ENCODE peak calls at places on chromosomes 4 and X, in nine cellular contexts. F is GM23248; G is tibial nerve; P is tibial artery; W is lower lobe of right lung; D is neural progenitor cell; I is prostate gland; R is CD4-positive, CD25-positive, alpha-beta regulatory T cell; Q is Panc1. E is an unnamed sample. For H3K36me3 and H3K27me3, the result is how much of the 10 kb centered on the place peaks cover.

GRCh38 chr4:113978561-113979156 is 788 bp downstream of the ARSJ start:
- DNase-seq in F (peak), G (no peak), P (no peak), W (no peak), D (peak), I (peak), R (no peak), Q (no peak), E (no peak)

GRCh38 chr4:53640576-53641459 is 49.5 kb upstream of the LNX1 start:
- DNase-seq in F (no peak), G (no peak), P (no peak), W (peak), D (peak), I (peak), R (no peak), Q (no peak), E (peak)

GRCh38 chr4:39469429-39470077 is 10.7 kb downstream of the LIAS start:
- DNase-seq in F (peak), G (peak), P (peak), W (no peak), D (peak), I (peak), R (peak), Q (peak), E (peak)

GRCh38 chrX:142251202-142251601 is 46.1 kb upstream of the MAGEC2 start:
- DNase-seq in F (no peak), G (no peak), P (no peak), W (no peak), D (no peak), I (no peak), R (no peak), Q (no peak), E (peak)

GRCh38 chr4:184444215-184444952 is 30.0 kb downstream of the IRF2 start:
- DNase-seq in F (no peak), G (no peak), P (no peak), W (no peak), D (no peak), I (no peak), R (no peak), Q (no peak), E (no peak)

GRCh38 chr4:74659576-74660411 is 134.5 kb downstream of the BTC start:
- DNase-seq in F (peak), G (no peak), P (no peak), W (no peak), D (no peak), I (peak), R (no peak), Q (peak), E (peak)

GRCh38 chr4:129394635-129395034 is 298.7 kb downstream of the C4orf33 start:
- DNase-seq in F (no peak), G (no peak), P (no peak), W (no peak), D (no peak), I (no peak), R (no peak), Q (no peak), E (no peak)

GRCh38 chr4:77861500-77861899 is 1.1 kb upstream of the MRPL1 start:
- DNase-seq in F (peak), G (no peak), P (no peak), W (no peak), D (no peak), I (no peak), R (peak), Q (no peak), E (no peak)

GRCh38 chrX:18885317-18886004 is 98.5 kb downstream of the PHKA2 start:
- DNase-seq in F (peak), G (no peak), P (peak), W (no peak), D (no peak), I (no peak), R (peak), Q (no peak), E (no peak)

GRCh38 chr4:13656569-13656988 is 29.1 kb upstream of the BOD1L1 start:
- DNase-seq in F (peak), G (peak), P (no peak), W (peak), D (peak), I (peak), R (peak), Q (peak), E (no peak)

GRCh38 chrX:1750267-1750666 is 135.4 kb downstream of the ASMT start:
- DNase-seq in F (no peak), G (no peak), P (no peak), W (no peak), D (no peak), I (no peak), R (no peak), Q (no peak), E (peak)

GRCh38 chrX:53695901-53696300 is 9.4 kb upstream of the HUWE1 start:
- DNase-seq in F (no peak), G (no peak), P (no peak), W (no peak), D (peak), I (no peak), R (no peak), Q (no peak), E (no peak)

GRCh38 chr4:152090543-152090942 is 329.7 kb upstream of the GATB start:
- DNase-seq in F (no peak), G (no peak), P (no peak), W (no peak), D (no peak), I (no peak), R (peak), Q (no peak), E (peak)

GRCh38 chr4:10093801-10094552 is 22.6 kb downstream of the WDR1 start:
- DNase-seq in F (peak), G (no peak), P (no peak), W (peak), D (no peak), I (no peak), R (no peak), Q (no peak), E (no peak)
- H3K36me3 ChIP-seq in F (under half), G (half or more), P (half or more), W (half or more), D (under half), I (under half), R (half or more), Q (under half), E (half or more)

GRCh38 chr4:156693557-156693956 is 278.0 kb downstream of the PDGFC start:
- DNase-seq in F (no peak), G (no peak), P (no peak), W (no peak), D (no peak), I (no peak), R (no peak), Q (no peak), E (no peak)

GRCh38 chr4:156694413-156694812 is 277.2 kb downstream of the PDGFC start:
- DNase-seq in F (no peak), G (no peak), P (no peak), W (no peak), D (no peak), I (no peak), R (no peak), Q (no peak), E (no peak)

GRCh38 chr4:156686120-156686519 is 285.5 kb downstream of the PDGFC start:
- DNase-seq in F (peak), G (no peak), P (no peak), W (no peak), D (no peak), I (no peak), R (no peak), Q (no peak), E (peak)

GRCh38 chr4:156695163-156695562 is 276.4 kb downstream of the PDGFC start:
- DNase-seq in F (no peak), G (no peak), P (no peak), W (no peak), D (no peak), I (no peak), R (no peak), Q (no peak), E (no peak)

DNA sequence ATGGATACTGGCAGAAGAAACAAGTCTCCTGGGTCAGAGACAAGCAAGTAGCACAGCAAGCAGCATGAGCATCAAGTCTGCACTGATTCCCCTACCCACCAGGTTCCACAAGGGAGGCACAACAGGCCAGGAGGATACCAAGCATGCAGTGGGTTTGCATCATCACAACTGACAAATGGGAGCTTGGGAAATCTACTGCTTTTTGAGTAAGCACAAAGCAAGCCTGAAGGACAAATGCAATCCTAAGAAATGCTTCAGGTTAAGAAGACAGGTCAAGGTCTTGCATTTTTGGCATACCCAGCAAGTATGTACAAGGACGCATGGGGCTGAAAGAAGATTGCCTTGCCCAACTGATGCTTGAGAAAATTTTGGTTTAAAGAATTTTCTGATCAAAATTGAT is 279.6 kb downstream of the PDGFC start:
- DNase-seq in F (no peak), G (no peak), P (no peak), W (no peak), D (no peak), I (no peak), R (no peak), Q (no peak), E (no peak)
- H3K27me3 ChIP-seq in F (under half), G (under half), P (under half), W (under half), D (under half), I (under half), R (under half), Q (under half), E (under half)

DNA sequence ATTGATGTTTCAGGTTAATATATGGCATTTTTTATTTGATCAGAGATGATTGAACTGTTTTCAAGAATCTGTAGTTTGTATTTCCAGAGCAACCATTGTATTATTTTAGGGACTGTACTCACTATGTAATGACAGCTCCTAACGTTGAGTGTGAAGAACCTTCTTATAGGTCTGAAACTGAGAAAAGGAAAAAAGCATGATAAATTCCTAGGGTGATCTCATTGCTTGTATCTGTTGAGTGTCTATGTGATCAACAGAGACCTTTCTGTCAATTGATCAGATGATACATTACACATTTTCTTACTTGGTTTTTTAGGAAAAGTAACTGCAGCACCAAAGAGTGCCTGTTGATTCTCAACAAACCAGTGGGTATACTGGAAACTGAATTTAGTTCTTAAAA is 40.2 kb downstream of the SEC24B start:
- DNase-seq in F (no peak), G (no peak), P (no peak), W (no peak), D (no peak), I (no peak), R (no peak), Q (no peak), E (no peak)
- H3K36me3 ChIP-seq in F (under half), G (under half), P (under half), W (under half), D (under half), I (under half), R (under half), Q (under half), E (under half)

GRCh38 chrX:100408643-100409315 is 1.3 kb downstream of the PCDH19 start:
- DNase-seq in F (no peak), G (no peak), P (no peak), W (no peak), D (peak), I (no peak), R (no peak), Q (no peak), E (no peak)
- H3K27me3 ChIP-seq in F (under half), G (under half), P (under half), W (under half), D (half or more), I (under half), R (under half), Q (under half), E (under half)

GRCh38 chr4:175457956-175458355 is 354.1 kb downstream of the GPM6A start:
- DNase-seq in F (no peak), G (no peak), P (no peak), W (no peak), D (no peak), I (no peak), R (no peak), Q (no peak), E (no peak)

GRCh38 chr4:175456131-175456530 is 355.9 kb downstream of the GPM6A start:
- DNase-seq in F (no peak), G (no peak), P (no peak), W (no peak), D (no peak), I (no peak), R (no peak), Q (no peak), E (no peak)

GRCh38 chr4:175459571-175459970 is 352.5 kb downstream of the GPM6A start:
- DNase-seq in F (peak), G (no peak), P (no peak), W (no peak), D (no peak), I (no peak), R (no peak), Q (no peak), E (no peak)
- H3K36me3 ChIP-seq in F (under half), G (under half), P (under half), W (under half), D (under half), I (under half), R (under half), Q (under half), E (under half)

GRCh38 chr4:1413687-1414479 is 7.6 kb upstream of the NKX1-1 start:
- DNase-seq in F (no peak), G (no peak), P (peak), W (peak), D (no peak), I (no peak), R (no peak), Q (no peak), E (no peak)
- H3K27me3 ChIP-seq in F (under half), G (under half), P (under half), W (half or more), D (half or more), I (half or more), R (under half), Q (under half), E (under half)

GRCh38 chrX:15808254-15808653 is 18.0 kb downstream of the ZRSR2 start:
- DNase-seq in F (no peak), G (no peak), P (no peak), W (no peak), D (no peak), I (no peak), R (no peak), Q (no peak), E (no peak)
- H3K36me3 ChIP-seq in F (under half), G (under half), P (half or more), W (half or more), D (under half), I (under half), R (under half), Q (under half), E (under half)

E was measured in MG63.